ENCODE peak calls at places on chromosomes 2 and 18, in four cellular contexts. D is ACHN; W is activated B cell treated with CpG ODN at 0.5 μM for 24 hours; J is stimulated activated CD4-positive, alpha-beta T cell treated with anti-CD3 and anti-CD28 coated beads, Interleukin-1b, Interleukin-23, amount 100 ng/mL, for 24 hours. Y is an unnamed sample.
A peak's percentile ranks its signal among the peaks of the same experiment; 100 is the strongest.

GRCh38 chr2:1867141-1867540 is 122.8 kb upstream of the PXDN start:
- DNase-seq in D (no peak), W (no peak), J (no peak), Y (no peak)

GRCh38 chr2:128178650-128179460 is 87.9 kb downstream of the UGGT1 start:
- DNase-seq in D (peak; percentile 66), W (no peak), J (no peak), Y (peak; percentile 28)

GRCh38 chr2:9744256-9745004 is 98.8 kb upstream of the TAF1B start:
- DNase-seq in D (no peak), W (no peak), J (no peak), Y (no peak)

GRCh38 chr2:33441235-33441810 is 35.1 kb upstream of the RASGRP3 start:
- DNase-seq in D (peak; percentile 58), W (no peak), J (no peak), Y (peak; percentile 73)

GRCh38 chr2:39730276-39730675 is 48.8 kb downstream of the THUMPD2 start:
- DNase-seq in D (no peak), W (no peak), J (no peak), Y (no peak)

GRCh38 chr2:9532421-9532820 is 23.2 kb downstream of the ADAM17 start:
- DNase-seq in D (no peak), W (no peak), J (no peak), Y (no peak)

GRCh38 chr18:75067996-75068645 is 140.8 kb downstream of the PTGR3 start:
- DNase-seq in D (no peak), W (no peak), J (no peak), Y (no peak)

GRCh38 chr2:134367915-134368911 is 114.3 kb downstream of the MGAT5 start:
- DNase-seq in D (no peak), W (no peak), J (no peak), Y (peak; percentile 96)

GRCh38 chr2:111667001-111667400 is 217.0 kb downstream of the ANAPC1 start:
- DNase-seq in D (no peak), W (no peak), J (no peak), Y (no peak)

GRCh38 chr18:49612515-49613033 is 50.7 kb downstream of the LIPG start:
- DNase-seq in D (no peak), W (no peak), J (no peak), Y (no peak)

GRCh38 chr2:25379535-25379934 is 37.8 kb upstream of the DNMT3A start:
- DNase-seq in D (no peak), W (peak; percentile 10), J (no peak), Y (no peak)

GRCh38 chr2:24380687-24381271 is 20.4 kb upstream of the ITSN2 start:
- DNase-seq in D (no peak), W (no peak), J (no peak), Y (no peak)

GRCh38 chr18:8741524-8741923 is 36.2 kb downstream of the MTCL1 start:
- DNase-seq in D (no peak), W (no peak), J (no peak), Y (no peak)

GRCh38 chr18:41524674-41525470 is 430.2 kb upstream of the PIK3C3 start:
- DNase-seq in D (no peak), W (no peak), J (no peak), Y (no peak)

GRCh38 chr2:54176577-54176976 is 61.2 kb downstream of the ACYP2 start:
- DNase-seq in D (peak; percentile 52), W (no peak), J (no peak), Y (peak; percentile 43)

GRCh38 chr2:238147791-238148190 is 9.3 kb downstream of the KLHL30 start:
- DNase-seq in D (no peak), W (no peak), J (no peak), Y (no peak)

GRCh38 chr2:233807966-233808892 is 30.1 kb downstream of the MROH2A start:
- DNase-seq in D (no peak), W (peak; percentile 5), J (no peak), Y (no peak)

GRCh38 chr2:128606837-128607236 is 288.2 kb upstream of the HS6ST1 start:
- DNase-seq in D (no peak), W (no peak), J (no peak), Y (no peak)

GRCh38 chr18:14189858-14190257 is 57.6 kb upstream of the ZNF519 start:
- DNase-seq in D (peak; percentile 2), W (no peak), J (no peak), Y (peak; percentile 79)

GRCh38 chr18:6561893-6562292 is 147.2 kb upstream of the L3MBTL4 start:
- DNase-seq in D (no peak), W (no peak), J (no peak), Y (no peak)

GRCh38 chr2:215447673-215448081 is 11.8 kb upstream of the FN1 start:
- DNase-seq in D (no peak), W (no peak), J (no peak), Y (peak; percentile 87)

GRCh38 chr2:136136921-136137320 is 19.0 kb upstream of the CXCR4 start:
- DNase-seq in D (no peak), W (no peak), J (no peak), Y (no peak)

GRCh38 chr2:216807861-216808272 is 52.0 kb downstream of the TNP1 start:
- DNase-seq in D (no peak), W (no peak), J (no peak), Y (peak; percentile 6)

GRCh38 chr2:176175729-176176074 is 12.8 kb upstream of the HOXD1 start:
- DNase-seq in D (no peak), W (no peak), J (no peak), Y (no peak)

GRCh38 chr18:34352385-34353163 is 127.9 kb upstream of the NOL4 start:
- DNase-seq in D (no peak), W (no peak), J (no peak), Y (no peak)

GRCh38 chr18:12321331-12321730 is 13.3 kb downstream of the TUBB6 start:
- DNase-seq in D (peak; percentile 70), W (no peak), J (no peak), Y (peak; percentile 69)